ENCODE peak calls at places on chromosomes 13 and 19, in six cellular contexts. U is uterus, M is esophagus muscularis mucosa, R is heart right ventricle, H is A549, K is H9. C is an unnamed sample.

GRCh38 chr19:10517760-10518443 is 655 bp upstream of the S1PR5 start:
- DNase-seq in R (peak), U (no peak), M (no peak), K (peak), H (peak), C (no peak)

GRCh38 chr13:43141685-43142084 is 118.3 kb downstream of the DNAJC15 start:
- DNase-seq in H (no peak), R (no peak), M (no peak), U (no peak), K (no peak), C (no peak)

GRCh38 chr19:35000647-35001501 is 751 bp downstream of the GRAMD1A start:
- DNase-seq in K (peak), M (no peak), H (peak), R (no peak), U (no peak), C (no peak)

GRCh38 chr13:77544365-77544764 is 8.9 kb downstream of the SCEL start:
- DNase-seq in M (peak), H (no peak), U (peak), R (peak), K (no peak), C (peak)

GRCh38 chr19:30358821-30359580 is 13.2 kb upstream of the ZNF536 start:
- DNase-seq in K (no peak), M (no peak), R (no peak), H (no peak), U (no peak), C (no peak)

GRCh38 chr13:25306671-25307464 is 5.4 kb downstream of the NUP58 start:
- DNase-seq in R (no peak), M (no peak), K (no peak), H (no peak), U (no peak), C (no peak)

GRCh38 chr13:27808866-27809546 is 16.7 kb downstream of the GSX1 start:
- DNase-seq in M (no peak), K (no peak), H (no peak), R (no peak), U (no peak), C (no peak)

GRCh38 chr19:3670258-3670795 is 29.9 kb downstream of the PIP5K1C start:
- DNase-seq in U (peak), H (no peak), R (peak), M (peak), K (no peak), C (peak)

GRCh38 chr13:71621152-71622124 is 245.6 kb downstream of the DACH1 start:
- DNase-seq in R (no peak), U (no peak), H (no peak), K (no peak), M (no peak), C (no peak)

GRCh38 chr13:111875922-111876321 is 191.0 kb upstream of the SOX1 start:
- DNase-seq in U (no peak), H (no peak), K (no peak), M (peak), R (no peak), C (peak)

GRCh38 chr13:108595416-108596257 is 33.8 kb upstream of the MYO16 start:
- DNase-seq in M (no peak), R (no peak), U (no peak), H (no peak), K (no peak), C (no peak)

GRCh38 chr19:18114483-18114882 is 16.9 kb downstream of the MAST3 start:
- DNase-seq in R (no peak), H (no peak), M (no peak), U (no peak), K (no peak), C (no peak)

GRCh38 chr19:6065685-6066365 is 44.5 kb downstream of the RFX2 start:
- DNase-seq in U (peak), H (peak), K (peak), M (no peak), R (peak), C (peak)

GRCh38 chr19:41624515-41624914 is 2.4 kb downstream of the CEACAM4 start:
- DNase-seq in H (no peak), M (peak), R (no peak), U (no peak), K (peak), C (no peak)

GRCh38 chr19:46745521-46746280 is at the start of gene FKRP:
- DNase-seq in M (no peak), R (no peak), H (peak), K (no peak), U (peak), C (no peak)

GRCh38 chr19:36605101-36605838 is at the start of gene ZNF382:
- DNase-seq in M (peak), H (no peak), R (peak), U (peak), K (peak), C (peak)

GRCh38 chr19:41321600-41322270 is 11.8 kb downstream of the CCDC97 start:
- DNase-seq in U (peak), R (no peak), M (no peak), K (peak), H (peak), C (no peak)

GRCh38 chr13:80336335-80336734 is 4.6 kb downstream of the SPRY2 start:
- DNase-seq in H (no peak), R (no peak), M (no peak), K (no peak), U (no peak), C (no peak)

GRCh38 chr19:1657632-1658445 is 5.4 kb upstream of the TCF3 start:
- DNase-seq in R (no peak), M (no peak), K (peak), U (no peak), H (no peak), C (no peak)

GRCh38 chr13:30256713-30257432 is 50.5 kb downstream of the KATNAL1 start:
- DNase-seq in M (no peak), K (no peak), U (no peak), H (no peak), R (no peak), C (no peak)

GRCh38 chr13:30257433-30258099 is 49.8 kb downstream of the KATNAL1 start:
- DNase-seq in H (no peak), U (no peak), K (peak), R (peak), M (no peak), C (no peak)

GRCh38 chr13:30253830-30254229 is 53.5 kb downstream of the KATNAL1 start:
- DNase-seq in K (no peak), R (no peak), H (no peak), U (no peak), M (no peak), C (no peak)

DNA sequence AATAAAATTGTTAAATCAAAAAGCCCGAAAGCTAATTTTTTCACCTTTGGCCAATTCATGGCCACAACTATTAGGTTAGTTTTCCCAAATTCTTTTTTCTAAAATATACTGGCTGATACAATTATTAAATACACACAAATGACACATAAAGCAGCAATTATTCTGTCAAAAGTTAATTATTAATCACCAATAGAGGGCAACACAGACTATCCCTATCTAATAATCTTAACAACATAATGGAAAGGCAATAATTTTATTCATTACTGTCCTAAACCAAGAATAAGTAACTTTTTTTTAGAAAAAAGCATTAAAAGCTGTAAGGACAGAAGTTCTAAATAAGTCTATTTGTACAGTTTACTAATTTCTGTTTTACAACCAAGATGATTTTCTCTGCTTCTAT is 51.7 kb downstream of the KATNAL1 start:
- DNase-seq in K (no peak), H (no peak), R (no peak), U (no peak), M (no peak), C (no peak)
- TF ChIP-seq CTCF in K (no peak), H (no peak), R (peak), U (no peak), M (peak), C (no peak)

GRCh38 chr19:32971715-32972540 is at the start of the genes CEP89 and FAAP24:
- DNase-seq in H (peak), U (peak), R (peak), K (peak), M (peak), C (peak)
- H3K27ac ChIP-seq in H (peak), U (peak), R (peak), K (no peak), M (peak), C (peak)

GRCh38 chr19:55644191-55644833 is 863 bp downstream of the ZNF581 start:
- DNase-seq in K (no peak), M (no peak), U (no peak), R (no peak), H (no peak), C (no peak)
- TF ChIP-seq CTCF in K (no peak), M (no peak), U (no peak), R (no peak), H (no peak), C (no peak)

GRCh38 chr13:30743319-30744055 is 8.1 kb downstream of the ALOX5AP start:
- DNase-seq in R (no peak), M (no peak), H (peak), U (peak), K (no peak), C (peak)

GRCh38 chr13:30744056-30744684 is 8.8 kb downstream of the ALOX5AP start:
- DNase-seq in H (peak), R (no peak), K (no peak), M (no peak), U (no peak), C (no peak)

GRCh38 chr13:30746816-30747215 is 11.5 kb downstream of the ALOX5AP start:
- DNase-seq in M (no peak), K (no peak), R (no peak), H (no peak), U (no peak), C (no peak)

GRCh38 chr13:30744686-30745085 is 9.3 kb downstream of the ALOX5AP start:
- DNase-seq in M (no peak), H (no peak), R (no peak), K (no peak), U (no peak), C (no peak)

GRCh38 chr13:30745917-30746686 is 10.8 kb downstream of the ALOX5AP start:
- DNase-seq in U (no peak), R (no peak), H (no peak), M (no peak), K (no peak), C (no peak)
- H3K27ac ChIP-seq in U (no peak), R (no peak), H (peak), M (no peak), K (no peak), C (no peak)

GRCh38 chr19:14091885-14092462 is 1.4 kb upstream of the SAMD1 start:
- DNase-seq in U (no peak), K (no peak), H (no peak), M (no peak), R (no peak), C (no peak)

GRCh38 chr19:14090509-14091085 is at the start of gene SAMD1:
- DNase-seq in K (peak), M (peak), U (peak), R (peak), H (peak), C (peak)

GRCh38 chr19:14089662-14090508 is 666 bp downstream of the SAMD1 start:
- DNase-seq in M (no peak), R (no peak), U (peak), H (no peak), K (no peak), C (no peak)

GRCh38 chr19:14089412-14089661 is 1.2 kb downstream of the SAMD1 start:
- DNase-seq in U (no peak), R (no peak), M (no peak), K (no peak), H (no peak), C (no peak)

DNA sequence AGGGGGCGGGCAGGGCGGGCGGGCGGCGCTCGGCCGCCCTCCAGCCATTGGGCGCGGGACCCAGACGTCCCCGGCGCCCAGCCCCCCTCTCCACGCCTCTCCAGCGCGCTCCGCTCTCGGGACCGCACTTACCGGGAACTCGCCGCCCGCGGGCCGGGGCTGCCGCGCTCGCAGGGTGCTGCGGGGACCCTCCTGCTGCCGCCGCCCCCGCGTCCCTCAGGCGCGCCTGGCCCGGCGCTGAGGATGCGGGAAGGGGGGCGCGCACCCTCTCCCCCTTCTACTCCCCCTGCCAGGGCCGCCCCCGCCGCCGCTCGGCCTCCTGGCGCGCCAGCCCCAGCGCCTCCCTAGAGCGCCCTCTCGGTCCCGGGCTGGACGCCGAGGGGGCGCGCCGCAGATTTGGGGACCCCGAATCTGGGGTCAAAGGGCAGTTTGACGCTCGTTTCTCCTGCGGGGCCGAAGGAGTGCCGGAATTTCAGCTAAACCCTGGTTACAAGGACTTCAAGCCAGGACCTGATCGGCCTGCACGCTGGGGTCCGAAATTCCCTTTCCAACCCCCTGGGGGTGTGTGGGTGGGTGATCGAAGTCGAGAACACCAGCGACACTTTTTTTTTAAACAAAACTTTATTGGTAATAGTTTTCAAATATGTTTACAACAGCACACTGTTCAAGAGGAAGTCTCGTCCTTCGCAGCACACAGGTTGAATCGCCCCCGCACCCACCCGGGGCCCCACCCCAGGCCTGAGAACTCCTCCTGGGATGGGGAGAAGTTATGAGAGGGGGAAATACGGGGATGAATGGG is 734 bp upstream of the SAMD1 start:
- DNase-seq in R (peak), K (no peak), U (peak), H (peak), M (no peak), C (no peak)
- TF ChIP-seq CTCF in R (peak), K (peak), U (peak), H (peak), M (peak), C (no peak)

DNA sequence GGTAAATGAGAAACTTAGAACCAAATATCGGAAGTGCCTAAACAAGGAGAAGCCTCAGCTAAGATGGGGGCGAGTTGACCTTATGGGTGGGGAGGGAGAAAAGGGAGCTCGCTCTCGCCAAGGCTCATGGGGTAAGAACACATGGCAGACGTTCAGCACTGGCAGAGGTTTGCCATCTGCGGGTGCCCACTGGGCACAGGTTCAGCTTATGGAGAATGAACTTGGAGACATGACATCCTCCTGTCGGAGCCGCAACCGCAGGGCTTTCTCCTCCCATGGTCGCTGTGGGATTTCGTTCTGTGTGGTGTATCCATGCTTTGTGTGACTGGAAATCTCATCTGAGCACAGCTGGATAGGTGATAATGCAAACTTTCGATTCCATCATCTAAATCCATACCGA is 36.1 kb upstream of the PEPD start:
- DNase-seq in U (no peak), M (no peak), K (no peak), R (no peak), H (no peak), C (no peak)
- H3K27ac ChIP-seq in U (no peak), M (no peak), K (no peak), R (no peak), H (no peak), C (no peak)

C was measured in right atrium auricular region.